ENCODE peak calls at places on chromosomes 16 and 17, in five cellular contexts. One of them, this sample, is unnamed.

GRCh38 chr16:67882374-67883145 is 2.1 kb upstream of the NRN1L start:
- DNase-seq in aorta: no peak
- DNase-seq in skeletal muscle cell: peak
- DNase-seq in ureter: no peak
- DNase-seq in activated CD4-positive, alpha-beta T cell treated with anti-CD3 and anti-CD28 coated beads, Interleukin-2, amount 50 U/mL, for 1 hour: no peak
- DNase-seq in this sample: no peak

GRCh38 chr17:27920569-27920968 is 27.4 kb upstream of the LYRM9 start:
- DNase-seq in aorta: no peak
- DNase-seq in skeletal muscle cell: no peak
- DNase-seq in ureter: no peak
- DNase-seq in activated CD4-positive, alpha-beta T cell treated with anti-CD3 and anti-CD28 coated beads, Interleukin-2, amount 50 U/mL, for 1 hour: no peak
- DNase-seq in this sample: no peak

GRCh38 chr16:50266337-50267091 is at the start of gene ADCY7:
- DNase-seq in aorta: peak
- DNase-seq in skeletal muscle cell: peak
- DNase-seq in ureter: peak
- DNase-seq in activated CD4-positive, alpha-beta T cell treated with anti-CD3 and anti-CD28 coated beads, Interleukin-2, amount 50 U/mL, for 1 hour: peak
- DNase-seq in this sample: peak

GRCh38 chr17:70636517-70637133 is 467.3 kb downstream of the KCNJ2 start:
- DNase-seq in aorta: no peak
- DNase-seq in skeletal muscle cell: no peak
- DNase-seq in ureter: no peak
- DNase-seq in activated CD4-positive, alpha-beta T cell treated with anti-CD3 and anti-CD28 coated beads, Interleukin-2, amount 50 U/mL, for 1 hour: no peak
- DNase-seq in this sample: no peak

GRCh38 chr17:72397687-72398086 is 276.9 kb downstream of the SOX9 start:
- DNase-seq in aorta: no peak
- DNase-seq in skeletal muscle cell: no peak
- DNase-seq in ureter: no peak
- DNase-seq in activated CD4-positive, alpha-beta T cell treated with anti-CD3 and anti-CD28 coated beads, Interleukin-2, amount 50 U/mL, for 1 hour: no peak
- DNase-seq in this sample: no peak

GRCh38 chr17:1146551-1147265 is 33.1 kb downstream of the ABR start:
- DNase-seq in aorta: no peak
- DNase-seq in skeletal muscle cell: no peak
- DNase-seq in ureter: no peak
- DNase-seq in activated CD4-positive, alpha-beta T cell treated with anti-CD3 and anti-CD28 coated beads, Interleukin-2, amount 50 U/mL, for 1 hour: no peak
- DNase-seq in this sample: no peak

GRCh38 chr16:47143677-47144558 is at the start of gene NETO2:
- DNase-seq in aorta: peak
- DNase-seq in skeletal muscle cell: no peak
- DNase-seq in ureter: peak
- DNase-seq in activated CD4-positive, alpha-beta T cell treated with anti-CD3 and anti-CD28 coated beads, Interleukin-2, amount 50 U/mL, for 1 hour: peak
- DNase-seq in this sample: peak

GRCh38 chr17:81599719-81600486 is 37.0 kb downstream of the NPLOC4 start:
- DNase-seq in aorta: peak
- DNase-seq in skeletal muscle cell: no peak
- DNase-seq in ureter: no peak
- DNase-seq in activated CD4-positive, alpha-beta T cell treated with anti-CD3 and anti-CD28 coated beads, Interleukin-2, amount 50 U/mL, for 1 hour: no peak
- DNase-seq in this sample: no peak

GRCh38 chr17:8079291-8080207 is 8.0 kb downstream of the ALOX12B start:
- DNase-seq in aorta: peak
- DNase-seq in skeletal muscle cell: no peak
- DNase-seq in ureter: peak
- DNase-seq in activated CD4-positive, alpha-beta T cell treated with anti-CD3 and anti-CD28 coated beads, Interleukin-2, amount 50 U/mL, for 1 hour: peak
- DNase-seq in this sample: peak

GRCh38 chr17:50283246-50283645 is 9.0 kb downstream of the TMEM92 start:
- DNase-seq in aorta: peak
- DNase-seq in skeletal muscle cell: no peak
- DNase-seq in ureter: no peak
- DNase-seq in activated CD4-positive, alpha-beta T cell treated with anti-CD3 and anti-CD28 coated beads, Interleukin-2, amount 50 U/mL, for 1 hour: no peak
- DNase-seq in this sample: no peak

GRCh38 chr16:24918641-24919040 is 72.9 kb downstream of the SLC5A11 start:
- DNase-seq in aorta: no peak
- DNase-seq in skeletal muscle cell: no peak
- DNase-seq in ureter: no peak
- DNase-seq in activated CD4-positive, alpha-beta T cell treated with anti-CD3 and anti-CD28 coated beads, Interleukin-2, amount 50 U/mL, for 1 hour: no peak
- DNase-seq in this sample: no peak

GRCh38 chr17:77438241-77439204 is 297.8 kb downstream of the SEC14L1 start:
- DNase-seq in aorta: no peak
- DNase-seq in skeletal muscle cell: no peak
- DNase-seq in ureter: no peak
- DNase-seq in activated CD4-positive, alpha-beta T cell treated with anti-CD3 and anti-CD28 coated beads, Interleukin-2, amount 50 U/mL, for 1 hour: no peak
- DNase-seq in this sample: no peak

GRCh38 chr16:86245895-86246294 is 264.4 kb upstream of the FOXF1 start:
- DNase-seq in aorta: no peak
- DNase-seq in skeletal muscle cell: no peak
- DNase-seq in ureter: peak
- DNase-seq in activated CD4-positive, alpha-beta T cell treated with anti-CD3 and anti-CD28 coated beads, Interleukin-2, amount 50 U/mL, for 1 hour: no peak
- DNase-seq in this sample: no peak

GRCh38 chr16:35431829-35432663 is 1972.6 kb downstream of the TP53TG3F start:
- DNase-seq in aorta: no peak
- DNase-seq in skeletal muscle cell: no peak
- DNase-seq in ureter: no peak
- DNase-seq in activated CD4-positive, alpha-beta T cell treated with anti-CD3 and anti-CD28 coated beads, Interleukin-2, amount 50 U/mL, for 1 hour: no peak
- DNase-seq in this sample: no peak

GRCh38 chr16:86966781-86967180 is 350.4 kb downstream of the C16orf95 start:
- DNase-seq in aorta: no peak
- DNase-seq in skeletal muscle cell: no peak
- DNase-seq in ureter: no peak
- DNase-seq in activated CD4-positive, alpha-beta T cell treated with anti-CD3 and anti-CD28 coated beads, Interleukin-2, amount 50 U/mL, for 1 hour: no peak
- DNase-seq in this sample: no peak

GRCh38 chr16:79047337-79047736 is 553.2 kb downstream of the MAF start:
- DNase-seq in aorta: no peak
- DNase-seq in skeletal muscle cell: no peak
- DNase-seq in ureter: no peak
- DNase-seq in activated CD4-positive, alpha-beta T cell treated with anti-CD3 and anti-CD28 coated beads, Interleukin-2, amount 50 U/mL, for 1 hour: no peak
- DNase-seq in this sample: no peak

GRCh38 chr16:52773026-52773425 is 226.1 kb upstream of the TOX3 start:
- DNase-seq in aorta: no peak
- DNase-seq in skeletal muscle cell: no peak
- DNase-seq in ureter: no peak
- DNase-seq in activated CD4-positive, alpha-beta T cell treated with anti-CD3 and anti-CD28 coated beads, Interleukin-2, amount 50 U/mL, for 1 hour: no peak
- DNase-seq in this sample: no peak

GRCh38 chr17:9928601-9929341 is 23.7 kb upstream of the RCVRN start:
- DNase-seq in aorta: no peak
- DNase-seq in skeletal muscle cell: peak
- DNase-seq in ureter: no peak
- DNase-seq in activated CD4-positive, alpha-beta T cell treated with anti-CD3 and anti-CD28 coated beads, Interleukin-2, amount 50 U/mL, for 1 hour: no peak
- DNase-seq in this sample: no peak

GRCh38 chr17:36728030-36728991 is 126.9 kb downstream of the MRM1 start:
- DNase-seq in aorta: no peak
- DNase-seq in skeletal muscle cell: no peak
- DNase-seq in ureter: no peak
- DNase-seq in activated CD4-positive, alpha-beta T cell treated with anti-CD3 and anti-CD28 coated beads, Interleukin-2, amount 50 U/mL, for 1 hour: peak
- DNase-seq in this sample: no peak

GRCh38 chr17:67994827-67995567 is 1.3 kb downstream of the C17orf58 start:
- DNase-seq in aorta: no peak
- DNase-seq in skeletal muscle cell: peak
- DNase-seq in ureter: no peak
- DNase-seq in activated CD4-positive, alpha-beta T cell treated with anti-CD3 and anti-CD28 coated beads, Interleukin-2, amount 50 U/mL, for 1 hour: no peak
- DNase-seq in this sample: no peak

GRCh38 chr17:29870836-29871430 is 59.1 kb downstream of the SSH2 start:
- DNase-seq in aorta: no peak
- DNase-seq in skeletal muscle cell: no peak
- DNase-seq in ureter: no peak
- DNase-seq in activated CD4-positive, alpha-beta T cell treated with anti-CD3 and anti-CD28 coated beads, Interleukin-2, amount 50 U/mL, for 1 hour: no peak
- DNase-seq in this sample: no peak

GRCh38 chr16:50881331-50881830 is 139.5 kb downstream of the CYLD start:
- DNase-seq in aorta: no peak
- DNase-seq in skeletal muscle cell: no peak
- DNase-seq in ureter: peak
- DNase-seq in activated CD4-positive, alpha-beta T cell treated with anti-CD3 and anti-CD28 coated beads, Interleukin-2, amount 50 U/mL, for 1 hour: no peak
- DNase-seq in this sample: no peak

GRCh38 chr17:34711646-34712045 is 132.3 kb downstream of the TMEM132E start:
- DNase-seq in aorta: no peak
- DNase-seq in skeletal muscle cell: no peak
- DNase-seq in ureter: no peak
- DNase-seq in activated CD4-positive, alpha-beta T cell treated with anti-CD3 and anti-CD28 coated beads, Interleukin-2, amount 50 U/mL, for 1 hour: no peak
- DNase-seq in this sample: no peak

GRCh38 chr17:82105882-82106696 is 8.1 kb upstream of the FASN start:
- DNase-seq in aorta: peak
- DNase-seq in skeletal muscle cell: no peak
- DNase-seq in ureter: peak
- DNase-seq in activated CD4-positive, alpha-beta T cell treated with anti-CD3 and anti-CD28 coated beads, Interleukin-2, amount 50 U/mL, for 1 hour: peak
- DNase-seq in this sample: peak

GRCh38 chr17:68578236-68578635 is 22.9 kb downstream of the FAM20A start:
- DNase-seq in aorta: no peak
- DNase-seq in skeletal muscle cell: no peak
- DNase-seq in ureter: no peak
- DNase-seq in activated CD4-positive, alpha-beta T cell treated with anti-CD3 and anti-CD28 coated beads, Interleukin-2, amount 50 U/mL, for 1 hour: no peak
- DNase-seq in this sample: no peak